ENCODE peak calls at places on chromosome X, in six cellular contexts. R, N, Z, D, V and F are unnamed samples.

GRCh38 chrX:15911729-15912550 is 57.3 kb upstream of the AP1S2 start:
- DNase-seq in R (no peak), N (no peak), Z (no peak), D (no peak), V (no peak), F (no peak)

GRCh38 chrX:132207996-132208395 is 11.3 kb downstream of the RAP2C start:
- DNase-seq in R (no peak), N (no peak), Z (no peak), D (no peak), V (no peak), F (no peak)

GRCh38 chrX:131827935-131828334 is 195.2 kb upstream of the STK26 start:
- DNase-seq in R (no peak), N (peak), Z (no peak), D (no peak), V (no peak), F (no peak)

GRCh38 chrX:31449064-31449463 is 377.2 kb upstream of the FTHL17 start:
- DNase-seq in R (no peak), N (no peak), Z (no peak), D (no peak), V (no peak), F (no peak)

GRCh38 chrX:54415534-54416350 is 24.5 kb upstream of the TSR2 start:
- DNase-seq in R (no peak), N (no peak), Z (no peak), D (no peak), V (no peak), F (no peak)

GRCh38 chrX:149365552-149365951 is 139.6 kb downstream of the IDS start:
- DNase-seq in R (no peak), N (no peak), Z (no peak), D (no peak), V (no peak), F (no peak)

GRCh38 chrX:153667931-153668396 is 5.6 kb downstream of the PNCK start:
- DNase-seq in R (peak), N (peak), Z (peak), D (peak), V (peak), F (peak)

GRCh38 chrX:13485167-13485566 is 84.2 kb upstream of the EGFL6 start:
- DNase-seq in R (no peak), N (no peak), Z (no peak), D (no peak), V (no peak), F (no peak)

GRCh38 chrX:156001001-156001666 is 3.6 kb downstream of the IL9R start:
- DNase-seq in R (no peak), N (no peak), Z (no peak), D (no peak), V (no peak), F (no peak)

GRCh38 chrX:109619816-109620215 is 5.2 kb downstream of the KCNE5 start:
- DNase-seq in R (no peak), N (no peak), Z (no peak), D (no peak), V (no peak), F (no peak)

GRCh38 chrX:83185010-83185409 is 323.1 kb upstream of the POU3F4 start:
- DNase-seq in R (no peak), N (no peak), Z (no peak), D (no peak), V (no peak), F (no peak)

GRCh38 chrX:10529344-10529743 is 91.0 kb downstream of the MID1 start:
- DNase-seq in R (no peak), N (no peak), Z (no peak), D (no peak), V (no peak), F (no peak)

GRCh38 chrX:69674891-69675290 is 59.0 kb downstream of the EDA start:
- DNase-seq in R (no peak), N (no peak), Z (no peak), D (no peak), V (no peak), F (no peak)